ENCODE peak calls at places on chromosome 2, in four cellular contexts. H is HFF-Myc, S is fibroblast of lung, M is mammary epithelial cell. F is an unnamed sample.
A peak's percentile ranks its signal among the peaks of the same experiment; 100 is the strongest.

GRCh38 chr2:208573559-208573958 is 167.0 kb downstream of the PTH2R start:
- DNase-seq in H (no peak), S (no peak), M (no peak), F (no peak)

GRCh38 chr2:26767129-26767528 is 3.0 kb downstream of the SLC35F6 start:
- DNase-seq in S (no peak), M (no peak), H (no peak), F (no peak)

GRCh38 chr2:186325827-186326535 is 160.1 kb upstream of the ZC3H15 start:
- DNase-seq in H (no peak), M (peak; percentile 74), S (no peak), F (no peak)

GRCh38 chr2:72770879-72771461 is 54.9 kb downstream of the EXOC6B start:
- DNase-seq in M (peak; percentile 60), H (peak; percentile 63), S (peak; percentile 56), F (no peak)

GRCh38 chr2:206937519-206937918 is 1.8 kb upstream of the CPO start:
- DNase-seq in S (no peak), M (no peak), H (no peak), F (no peak)

GRCh38 chr2:206154197-206154596 is 5.0 kb downstream of the NDUFS1 start:
- DNase-seq in M (no peak), S (no peak), H (no peak), F (no peak)

GRCh38 chr2:237491515-237492118 is 4.6 kb downstream of the MLPH start:
- DNase-seq in M (no peak), H (no peak), S (no peak), F (no peak)

GRCh38 chr2:10970666-10971065 is 58.9 kb downstream of the KCNF1 start:
- DNase-seq in M (no peak), H (no peak), S (no peak), F (no peak)

GRCh38 chr2:238947243-238947760 is 99.4 kb downstream of the TWIST2 start:
- DNase-seq in H (no peak), S (no peak), M (no peak), F (no peak)

GRCh38 chr2:179355881-179356280 is 91.2 kb upstream of the SESTD1 start:
- DNase-seq in S (no peak), M (peak; percentile 50), H (no peak), F (no peak)

GRCh38 chr2:176432439-176432838 is 163.2 kb downstream of the MTX2 start:
- DNase-seq in H (no peak), S (no peak), M (peak; percentile 27), F (no peak)

GRCh38 chr2:28161466-28161865 is 231.2 kb upstream of the FOSL2 start:
- DNase-seq in M (peak; percentile 69), S (peak; percentile 52), H (no peak), F (no peak)

GRCh38 chr2:73998451-73998850 is 13.7 kb downstream of the TET3 start:
- DNase-seq in S (no peak), H (no peak), M (no peak), F (no peak)

GRCh38 chr2:192195548-192196418 is 1.1 kb upstream of the TMEFF2 start:
- DNase-seq in M (no peak), H (no peak), S (peak; percentile 25), F (no peak)

DNA sequence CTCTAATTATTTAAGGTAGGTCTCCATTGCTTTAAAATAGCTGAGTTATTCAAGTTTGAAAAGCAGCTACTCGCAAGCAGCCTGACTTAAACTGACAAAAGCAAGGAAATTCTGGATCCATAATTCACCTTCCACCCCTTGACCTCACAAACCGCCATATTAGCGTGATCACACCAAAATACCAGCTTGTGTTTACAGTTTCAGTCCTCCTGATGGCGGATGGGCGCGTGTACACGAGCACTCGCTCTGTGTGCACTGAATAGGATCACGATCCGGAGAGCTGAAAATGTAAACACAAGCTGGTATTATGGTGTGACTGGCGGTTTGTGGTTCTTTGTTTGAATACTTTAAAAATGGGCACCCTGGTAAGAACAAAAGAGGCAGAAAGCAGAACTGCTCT is 42.4 kb upstream of the PSMD14 start:
- DNase-seq in M (no peak), S (no peak), H (no peak), F (no peak)
- H3K4me3 ChIP-seq in M (no peak overlapping the region), S (no peak overlapping the region), H (no peak overlapping the region), F (no peak overlapping the region)

GRCh38 chr2:152493945-152494528 is 159.1 kb downstream of the FMNL2 start:
- DNase-seq in H (no peak), M (no peak), S (no peak), F (no peak)
- TF ChIP-seq CTCF in H (no peak), M (no peak), S (no peak), F (no peak)

DNA sequence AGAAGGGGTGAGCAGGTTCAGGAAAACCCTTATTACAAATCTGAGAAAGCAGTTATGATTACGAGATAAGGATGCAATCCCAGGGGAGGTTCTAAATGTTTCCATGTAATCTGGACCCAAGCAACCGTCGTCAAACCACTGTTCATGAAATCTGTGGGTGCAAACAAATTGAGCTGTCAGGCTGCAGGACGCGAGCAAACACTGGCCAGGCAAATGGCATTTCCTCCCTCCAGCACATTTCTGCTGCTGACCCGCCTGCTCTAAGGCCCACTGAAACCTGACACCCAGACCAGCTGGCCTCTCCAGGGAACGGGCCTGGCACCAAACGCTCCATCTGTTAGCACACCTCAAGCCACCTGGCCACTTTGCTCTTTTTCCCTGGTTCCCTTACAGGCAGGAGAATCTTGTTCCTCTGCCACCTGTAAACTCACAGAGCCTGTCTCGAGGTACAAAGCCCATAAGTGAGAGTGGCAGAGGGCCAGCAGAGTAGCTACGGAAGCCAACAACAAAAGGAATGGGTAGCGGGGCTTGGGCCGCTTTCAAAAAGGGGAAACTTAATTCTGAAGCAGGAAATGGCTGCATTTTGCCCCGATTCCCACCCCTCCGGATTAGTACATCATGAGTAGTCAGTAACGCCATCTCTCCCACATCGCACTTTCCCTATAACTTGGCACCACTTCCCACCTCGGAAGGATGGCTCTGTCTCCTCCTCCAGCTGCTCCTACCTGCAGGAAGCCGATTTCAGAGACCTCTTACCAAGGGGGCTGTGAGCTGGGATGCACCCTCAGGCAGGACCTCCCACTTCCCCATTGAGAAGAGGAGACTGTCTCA is 26.4 kb downstream of the CRACDL start:
- DNase-seq in H (peak; percentile 14), S (peak; percentile 90), M (peak; percentile 54), F (no peak)
- H3K4me3 ChIP-seq in H (no peak overlapping the region), S (no peak overlapping the region), M (no peak overlapping the region), F (no peak overlapping the region)

GRCh38 chr2:218257390-218257981 is 3.3 kb upstream of the GPBAR1 start:
- DNase-seq in H (no peak), M (no peak), S (no peak), F (no peak)
- TF ChIP-seq CTCF in H (peak; percentile 81), M (peak; percentile 53), S (peak; percentile 49), F (peak; percentile 81)

GRCh38 chr2:5978352-5978751 is 286.2 kb downstream of the SOX11 start:
- DNase-seq in S (no peak), H (no peak), M (no peak), F (no peak)

GRCh38 chr2:5980351-5981054 is 288.3 kb downstream of the SOX11 start:
- DNase-seq in H (no peak), M (no peak), S (peak; percentile 20), F (no peak)

GRCh38 chr2:5982911-5983310 is 290.7 kb downstream of the SOX11 start:
- DNase-seq in M (no peak), S (no peak), H (no peak), F (no peak)

GRCh38 chr2:5982217-5982910 is 290.2 kb downstream of the SOX11 start:
- DNase-seq in S (no peak), H (no peak), M (no peak), F (no peak)

GRCh38 chr2:5981241-5982055 is 289.3 kb downstream of the SOX11 start:
- DNase-seq in M (no peak), H (no peak), S (peak; percentile 71), F (no peak)
- H3K4me3 ChIP-seq in M (no peak overlapping the region), H (no peak overlapping the region), S (peak overlapping the region; percentile 22), F (no peak overlapping the region)

F was measured in epithelial cell of proximal tubule.